ENCODE peak calls at places on chromosome 11, in four cellular contexts. S is ovary, Z is GM23248, C is ascending aorta. U is an unnamed sample. For H3K4me1, the result is how much of the 10 kb centered on the place peaks cover.

GRCh38 chr11:15665368-15665871 is 550.7 kb downstream of the INSC start:
- DNase-seq in S (no peak), Z (no peak), C (no peak), U (no peak)

GRCh38 chr11:2584812-2585565 is 114.8 kb downstream of the KCNQ1OT1 start:
- DNase-seq in S (peak), Z (no peak), C (peak), U (peak)

GRCh38 chr11:61087426-61088119 is 14.7 kb upstream of the CD5 start:
- DNase-seq in S (no peak), Z (no peak), C (no peak), U (no peak)

GRCh38 chr11:129853508-129854228 is 38.0 kb downstream of the TMEM45B start:
- DNase-seq in S (peak), Z (peak), C (no peak), U (peak)

GRCh38 chr11:66131937-66132632 is 62.0 kb downstream of the PACS1 start:
- DNase-seq in S (no peak), Z (no peak), C (no peak), U (no peak)

GRCh38 chr11:118277312-118277711 is 13.2 kb upstream of the MPZL2 start:
- DNase-seq in S (no peak), Z (peak), C (no peak), U (peak)

GRCh38 chr11:35689081-35689996 is 26.8 kb downstream of the TRIM44 start:
- DNase-seq in S (no peak), Z (no peak), C (no peak), U (no peak)

GRCh38 chr11:65416341-65417185 is 6.0 kb upstream of the NEAT1 start:
- DNase-seq in S (peak), Z (peak), C (peak), U (peak)

GRCh38 chr11:558503-558902 is 2.0 kb downstream of the LMNTD2 start:
- DNase-seq in S (no peak), Z (no peak), C (no peak), U (no peak)

GRCh38 chr11:35162795-35163194 is 23.8 kb downstream of the CD44 start:
- DNase-seq in S (no peak), Z (peak), C (no peak), U (no peak)

GRCh38 chr11:61377461-61378160 is 14.8 kb upstream of the TMEM216 start:
- DNase-seq in S (no peak), Z (peak), C (no peak), U (no peak)

GRCh38 chr11:35794850-35795249 is 132.3 kb downstream of the TRIM44 start:
- DNase-seq in S (no peak), Z (peak), C (no peak), U (no peak)

GRCh38 chr11:59669611-59670009 is 773 bp upstream of the PATL1 start:
- DNase-seq in S (peak), Z (peak), C (peak), U (peak)

GRCh38 chr11:60321051-60321450 is 6.0 kb upstream of the MS4A6E start:
- DNase-seq in S (no peak), Z (no peak), C (no peak), U (no peak)

GRCh38 chr11:99069831-99070444 is 49.2 kb downstream of the CNTN5 start:
- DNase-seq in S (peak), Z (no peak), C (no peak), U (peak)

GRCh38 chr11:94315664-94316063 is 11.3 kb downstream of the IZUMO1R start:
- DNase-seq in S (no peak), Z (peak), C (no peak), U (peak)

DNA sequence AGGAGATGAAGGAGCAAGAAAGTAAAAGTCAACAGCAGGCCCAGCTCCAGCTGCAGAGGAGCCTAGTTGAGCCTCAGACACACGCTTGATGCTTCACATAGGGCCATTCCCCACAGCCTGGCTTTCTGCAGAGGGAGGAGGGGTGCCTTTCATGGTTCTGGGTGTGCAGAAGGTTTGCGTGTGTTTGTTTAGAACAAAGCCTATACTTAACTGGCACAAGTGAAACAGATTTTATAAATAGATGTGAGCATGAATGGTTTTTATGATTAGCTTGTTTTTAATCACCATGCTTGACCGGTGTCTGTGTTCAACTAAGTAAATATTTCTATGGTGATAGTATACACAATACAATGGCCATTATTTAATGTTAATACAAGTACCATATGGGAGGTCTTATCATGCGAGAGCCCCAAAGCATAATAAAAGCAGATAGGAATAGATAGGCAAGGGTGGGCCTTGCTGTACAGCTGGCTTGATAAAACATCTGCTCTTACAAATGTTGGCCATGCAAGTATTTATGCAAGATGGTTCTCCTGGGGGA is 290.2 kb downstream of the ETS1 start:
- DNase-seq in S (no peak), Z (no peak), C (no peak), U (no peak)
- H3K4me1 ChIP-seq in S (under half), Z (under half), C (under half), U (under half)

GRCh38 chr11:3856856-3857553 is 1.5 kb downstream of the STIM1 start:
- DNase-seq in S (no peak), Z (no peak), C (no peak), U (no peak)

GRCh38 chr11:3859373-3859881 is 4.0 kb downstream of the STIM1 start:
- DNase-seq in S (no peak), Z (no peak), C (peak), U (peak)

GRCh38 chr11:3855808-3856491 is 486 bp downstream of the STIM1 start:
- DNase-seq in S (peak), Z (peak), C (peak), U (peak)

GRCh38 chr11:3854977-3855807 is at the start of gene STIM1:
- DNase-seq in S (peak), Z (peak), C (peak), U (peak)

DNA sequence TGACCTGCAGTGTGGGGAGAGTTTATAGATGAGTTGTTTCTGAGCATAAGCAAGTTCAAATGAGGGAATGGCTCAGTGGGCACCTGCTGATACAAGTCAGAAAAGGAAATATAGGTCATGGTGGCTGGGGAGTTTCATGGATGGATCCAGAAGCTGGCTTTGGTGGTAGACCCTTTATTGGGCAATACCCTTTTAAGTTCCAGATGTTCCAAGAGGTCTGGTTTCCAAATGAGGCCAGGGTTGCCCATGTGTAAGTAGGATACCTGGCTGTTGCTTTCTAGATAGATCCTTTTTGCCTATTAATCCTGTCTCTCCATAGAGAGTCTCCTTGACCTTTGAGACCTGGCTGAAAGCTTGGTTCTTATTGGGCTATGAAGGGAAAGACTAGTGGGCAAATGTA is 2.2 kb downstream of the STIM1 start:
- DNase-seq in S (no peak), Z (no peak), C (no peak), U (no peak)
- H3K4me1 ChIP-seq in S (under half), Z (under half), C (under half), U (half or more)

GRCh38 chr11:46914910-46915309 is 3.4 kb downstream of the LRP4 start:
- DNase-seq in S (no peak), Z (no peak), C (no peak), U (no peak)
- H3K4me1 ChIP-seq in S (under half), Z (under half), C (under half), U (under half)

DNA sequence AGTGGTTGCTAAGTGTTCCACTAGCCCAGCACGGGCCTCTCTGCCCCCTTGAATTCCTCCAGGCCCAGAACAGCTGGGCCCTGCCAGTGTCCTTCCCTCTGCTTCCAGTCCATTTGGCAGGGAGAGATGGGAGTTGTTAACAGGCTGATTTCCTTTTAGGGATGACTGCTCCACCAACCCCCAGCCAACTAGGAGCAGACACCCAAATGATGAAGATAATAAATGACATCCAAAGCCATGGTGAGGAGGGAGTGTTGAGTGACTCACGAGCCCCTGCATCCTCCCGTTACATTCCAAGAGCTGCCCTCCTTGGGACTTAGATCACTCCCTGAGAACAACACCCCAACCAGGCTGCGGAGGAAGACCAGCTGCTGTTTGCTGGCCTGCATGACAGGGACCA is 20.6 kb downstream of the PARVA start:
- DNase-seq in S (peak), Z (peak), C (no peak), U (no peak)
- H3K4me1 ChIP-seq in S (under half), Z (under half), C (under half), U (under half)

U was measured in thyroid gland.